ENCODE peak calls at places on chromosomes 6 and 20, in six cellular contexts. One of them, this sample, is unnamed.

GRCh38 chr6:144477396-144477795 is 192.3 kb downstream of the UTRN start:
- DNase-seq in lower lobe of right lung: no peak
- DNase-seq in ovary: no peak
- DNase-seq in body of pancreas: no peak
- DNase-seq in fibroblast of lung: peak; percentile 25
- DNase-seq in GM23338: no peak
- DNase-seq in this sample: no peak

GRCh38 chr6:170102582-170103481 is 188.0 kb downstream of the DLL1 start:
- DNase-seq in lower lobe of right lung: no peak
- DNase-seq in ovary: no peak
- DNase-seq in body of pancreas: no peak
- DNase-seq in fibroblast of lung: no peak
- DNase-seq in GM23338: no peak
- DNase-seq in this sample: no peak

GRCh38 chr6:134031696-134032255 is 20.6 kb downstream of the SLC2A12 start:
- DNase-seq in lower lobe of right lung: no peak
- DNase-seq in fibroblast of lung: peak; percentile 41
- DNase-seq in ovary: no peak
- DNase-seq in GM23338: no peak
- DNase-seq in body of pancreas: no peak
- DNase-seq in this sample: no peak

GRCh38 chr6:156776470-156776840 is 723 bp upstream of the ARID1B start:
- DNase-seq in fibroblast of lung: peak; percentile 64
- DNase-seq in ovary: no peak
- DNase-seq in body of pancreas: peak; percentile 28
- DNase-seq in lower lobe of right lung: no peak
- DNase-seq in GM23338: no peak
- DNase-seq in this sample: no peak

GRCh38 chr6:143842468-143842901 is 653 bp upstream of the LTV1 start:
- DNase-seq in GM23338: no peak
- DNase-seq in fibroblast of lung: no peak
- DNase-seq in body of pancreas: peak; percentile 9
- DNase-seq in lower lobe of right lung: no peak
- DNase-seq in ovary: no peak
- DNase-seq in this sample: no peak

GRCh38 chr6:5149891-5150290 is 64.8 kb downstream of the PPP1R3G start:
- DNase-seq in fibroblast of lung: no peak
- DNase-seq in GM23338: no peak
- DNase-seq in body of pancreas: no peak
- DNase-seq in lower lobe of right lung: no peak
- DNase-seq in ovary: no peak
- DNase-seq in this sample: no peak

GRCh38 chr6:137927777-137928218 is 60.7 kb downstream of the TNFAIP3 start:
- DNase-seq in ovary: no peak
- DNase-seq in GM23338: no peak
- DNase-seq in lower lobe of right lung: no peak
- DNase-seq in fibroblast of lung: peak; percentile 15
- DNase-seq in body of pancreas: no peak
- DNase-seq in this sample: no peak

GRCh38 chr6:155303361-155303870 is 10.9 kb downstream of the TFB1M start:
- DNase-seq in GM23338: no peak
- DNase-seq in ovary: no peak
- DNase-seq in body of pancreas: no peak
- DNase-seq in fibroblast of lung: peak; percentile 13
- DNase-seq in lower lobe of right lung: no peak
- DNase-seq in this sample: no peak

GRCh38 chr20:51800769-51801219 is 1.5 kb downstream of the SALL4 start:
- DNase-seq in ovary: no peak
- DNase-seq in GM23338: peak; percentile 51
- DNase-seq in fibroblast of lung: peak; percentile 15
- DNase-seq in body of pancreas: peak; percentile 39
- DNase-seq in lower lobe of right lung: no peak
- DNase-seq in this sample: no peak
- H3K27ac ChIP-seq in ovary: no peak overlapping the region
- H3K27ac ChIP-seq in GM23338: peak overlapping the region; percentile 97
- H3K27ac ChIP-seq in fibroblast of lung: no peak overlapping the region
- H3K27ac ChIP-seq in body of pancreas: peak overlapping the region; percentile 77
- H3K27ac ChIP-seq in lower lobe of right lung: no peak overlapping the region
- H3K27ac ChIP-seq in this sample: no peak overlapping the region

DNA sequence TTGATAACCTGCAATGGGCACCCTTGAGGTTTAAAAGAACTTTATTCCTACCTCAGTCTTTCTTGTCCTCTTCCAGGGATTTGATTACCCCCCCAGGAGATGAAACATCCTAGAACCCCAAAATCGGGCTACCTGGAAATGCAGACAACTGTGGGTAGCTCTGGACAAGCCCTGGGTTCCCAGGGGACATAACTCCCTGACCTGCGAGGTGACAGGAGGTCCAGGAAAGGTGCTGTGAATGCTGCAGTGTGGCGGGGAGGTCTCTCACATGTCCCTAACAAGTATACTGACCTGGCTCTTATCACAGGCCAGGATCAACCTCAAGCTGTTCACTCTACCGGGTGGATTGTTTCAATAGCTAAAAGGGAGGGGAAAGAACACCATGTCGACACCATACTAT is 11.6 kb downstream of the JAG1 start:
- DNase-seq in lower lobe of right lung: no peak
- DNase-seq in body of pancreas: no peak
- DNase-seq in ovary: no peak
- DNase-seq in fibroblast of lung: no peak
- DNase-seq in GM23338: no peak
- DNase-seq in this sample: no peak
- H3K4me1 ChIP-seq in lower lobe of right lung: peaks cover 57% of the 10 kb centered on the region
- H3K4me1 ChIP-seq in body of pancreas: peaks cover 95% of the 10 kb centered on the region
- H3K4me1 ChIP-seq in ovary: peaks cover 11% of the 10 kb centered on the region
- H3K4me1 ChIP-seq in fibroblast of lung: peaks cover 6% of the 10 kb centered on the region
- H3K4me1 ChIP-seq in GM23338: peaks cover 66% of the 10 kb centered on the region
- H3K4me1 ChIP-seq in this sample: peaks cover 39% of the 10 kb centered on the region

GRCh38 chr20:19210426-19211155 is 1.9 kb upstream of the SLC24A3 start:
- DNase-seq in body of pancreas: no peak
- DNase-seq in fibroblast of lung: no peak
- DNase-seq in lower lobe of right lung: no peak
- DNase-seq in GM23338: no peak
- DNase-seq in ovary: no peak
- DNase-seq in this sample: no peak

GRCh38 chr20:19213946-19214490 is 1.6 kb downstream of the SLC24A3 start:
- DNase-seq in body of pancreas: no peak
- DNase-seq in lower lobe of right lung: no peak
- DNase-seq in ovary: no peak
- DNase-seq in GM23338: no peak
- DNase-seq in fibroblast of lung: no peak
- DNase-seq in this sample: no peak

GRCh38 chr20:19212524-19213502 is at the start of gene SLC24A3:
- DNase-seq in GM23338: peak; percentile 77
- DNase-seq in ovary: peak; percentile 83
- DNase-seq in body of pancreas: peak; percentile 64
- DNase-seq in fibroblast of lung: peak; percentile 31
- DNase-seq in lower lobe of right lung: peak; percentile 90
- DNase-seq in this sample: peak; percentile 90

GRCh38 chr20:19211252-19211651 is 1.2 kb upstream of the SLC24A3 start:
- DNase-seq in body of pancreas: no peak
- DNase-seq in lower lobe of right lung: no peak
- DNase-seq in fibroblast of lung: no peak
- DNase-seq in ovary: peak; percentile 44
- DNase-seq in GM23338: no peak
- DNase-seq in this sample: no peak

GRCh38 chr20:19211661-19212523 is 550 bp upstream of the SLC24A3 start:
- DNase-seq in GM23338: peak; percentile 73
- DNase-seq in fibroblast of lung: no peak
- DNase-seq in lower lobe of right lung: peak; percentile 71
- DNase-seq in body of pancreas: peak; percentile 24
- DNase-seq in ovary: peak; percentile 73
- DNase-seq in this sample: peak; percentile 64
- H3K4me3 ChIP-seq in GM23338: peak overlapping the region; percentile 69
- H3K4me3 ChIP-seq in fibroblast of lung: peak overlapping the region; percentile 14
- H3K4me3 ChIP-seq in lower lobe of right lung: peak overlapping the region; percentile 63
- H3K4me3 ChIP-seq in body of pancreas: no peak overlapping the region
- H3K4me3 ChIP-seq in ovary: peak overlapping the region; percentile 78
- H3K4me3 ChIP-seq in this sample: peak overlapping the region; percentile 58

DNA sequence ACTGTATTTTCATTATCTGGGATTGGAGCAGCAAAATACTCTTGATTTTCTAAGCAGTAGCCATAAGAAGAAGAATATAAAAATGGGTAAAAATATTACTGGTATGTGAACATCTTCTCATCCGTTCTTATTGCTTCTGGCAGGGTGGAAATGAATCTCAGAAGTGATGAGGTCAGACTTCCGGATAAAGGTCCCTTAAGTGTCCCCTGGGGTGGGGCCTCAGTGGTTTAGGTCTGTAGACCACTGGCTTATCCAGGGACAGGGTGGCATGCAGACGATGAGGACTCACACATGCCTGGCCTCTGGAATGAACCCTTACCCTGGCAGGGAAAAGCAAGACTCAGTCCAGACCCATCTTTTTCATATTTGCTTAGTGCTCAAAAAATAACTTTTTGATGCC is 143.3 kb downstream of the UST start:
- DNase-seq in fibroblast of lung: no peak
- DNase-seq in ovary: no peak
- DNase-seq in lower lobe of right lung: no peak
- DNase-seq in body of pancreas: no peak
- DNase-seq in GM23338: no peak
- DNase-seq in this sample: no peak
- H3K27ac ChIP-seq in fibroblast of lung: no peak overlapping the region
- H3K27ac ChIP-seq in ovary: no peak overlapping the region
- H3K27ac ChIP-seq in lower lobe of right lung: no peak overlapping the region
- H3K27ac ChIP-seq in body of pancreas: no peak overlapping the region
- H3K27ac ChIP-seq in GM23338: no peak overlapping the region
- H3K27ac ChIP-seq in this sample: peak overlapping the region; percentile 46

GRCh38 chr6:129675669-129676472 is 34.1 kb downstream of the ARHGAP18 start:
- DNase-seq in lower lobe of right lung: no peak
- DNase-seq in ovary: no peak
- DNase-seq in fibroblast of lung: no peak
- DNase-seq in GM23338: no peak
- DNase-seq in body of pancreas: no peak
- DNase-seq in this sample: no peak

GRCh38 chr6:129679250-129679649 is 30.7 kb downstream of the ARHGAP18 start:
- DNase-seq in body of pancreas: no peak
- DNase-seq in lower lobe of right lung: no peak
- DNase-seq in fibroblast of lung: no peak
- DNase-seq in ovary: no peak
- DNase-seq in GM23338: no peak
- DNase-seq in this sample: no peak

GRCh38 chr6:129679758-129680157 is 30.2 kb downstream of the ARHGAP18 start:
- DNase-seq in GM23338: no peak
- DNase-seq in fibroblast of lung: no peak
- DNase-seq in lower lobe of right lung: no peak
- DNase-seq in ovary: no peak
- DNase-seq in body of pancreas: no peak
- DNase-seq in this sample: no peak

GRCh38 chr6:129678463-129678862 is 31.5 kb downstream of the ARHGAP18 start:
- DNase-seq in fibroblast of lung: no peak
- DNase-seq in GM23338: no peak
- DNase-seq in lower lobe of right lung: no peak
- DNase-seq in body of pancreas: no peak
- DNase-seq in ovary: no peak
- DNase-seq in this sample: no peak

DNA sequence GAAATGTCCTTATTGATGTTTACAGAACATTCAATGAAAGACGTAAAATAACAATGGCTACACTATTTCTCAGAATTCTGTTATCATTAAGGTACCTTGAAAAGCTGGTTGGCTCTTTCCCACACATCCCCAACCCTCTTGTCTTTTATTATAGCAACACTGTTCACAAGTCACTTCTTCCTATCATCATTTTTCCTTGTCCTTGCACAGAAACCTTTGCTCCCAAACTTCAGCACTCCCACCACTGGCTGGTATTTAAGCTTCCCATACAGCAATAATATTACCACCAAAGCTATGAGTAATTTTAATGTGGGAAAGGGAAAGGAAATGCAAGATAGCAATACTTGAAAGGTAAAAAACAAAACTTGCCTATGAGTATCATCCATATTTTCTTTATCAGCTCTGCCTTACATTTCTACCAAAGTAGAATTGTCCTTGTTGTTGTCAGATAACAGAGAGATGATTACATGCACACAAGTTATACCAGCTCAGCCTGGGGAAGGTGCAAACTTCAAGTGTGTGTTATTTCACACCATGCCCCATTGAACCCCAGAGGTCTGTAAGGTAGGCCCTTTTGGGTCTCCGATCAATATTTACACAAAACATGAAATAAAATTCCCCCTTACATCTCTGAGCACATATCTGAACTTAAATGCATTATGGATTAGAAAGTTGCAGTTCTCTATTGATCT is 32.2 kb downstream of the ARHGAP18 start:
- DNase-seq in GM23338: no peak
- DNase-seq in body of pancreas: no peak
- DNase-seq in lower lobe of right lung: no peak
- DNase-seq in fibroblast of lung: no peak
- DNase-seq in ovary: no peak
- DNase-seq in this sample: no peak
- H3K4me1 ChIP-seq in GM23338: peaks cover 5% of the 10 kb centered on the region
- H3K4me1 ChIP-seq in body of pancreas: peaks cover 62% of the 10 kb centered on the region
- H3K4me1 ChIP-seq in lower lobe of right lung: peaks cover 49% of the 10 kb centered on the region
- H3K4me1 ChIP-seq in fibroblast of lung: peaks cover 20% of the 10 kb centered on the region
- H3K4me1 ChIP-seq in ovary: no peaks in the 10 kb centered on the region
- H3K4me1 ChIP-seq in this sample: peaks cover 5% of the 10 kb centered on the region

GRCh38 chr6:72552938-72553337 is 68.9 kb upstream of the KCNQ5 start:
- DNase-seq in lower lobe of right lung: no peak
- DNase-seq in ovary: no peak
- DNase-seq in GM23338: no peak
- DNase-seq in fibroblast of lung: peak; percentile 40
- DNase-seq in body of pancreas: peak; percentile 37
- DNase-seq in this sample: no peak

GRCh38 chr6:72554203-72554564 is 67.7 kb upstream of the KCNQ5 start:
- DNase-seq in ovary: no peak
- DNase-seq in lower lobe of right lung: no peak
- DNase-seq in fibroblast of lung: no peak
- DNase-seq in body of pancreas: no peak
- DNase-seq in GM23338: no peak
- DNase-seq in this sample: no peak

GRCh38 chr6:72554761-72555221 is 67.1 kb upstream of the KCNQ5 start:
- DNase-seq in ovary: no peak
- DNase-seq in lower lobe of right lung: no peak
- DNase-seq in GM23338: no peak
- DNase-seq in body of pancreas: peak; percentile 8
- DNase-seq in fibroblast of lung: no peak
- DNase-seq in this sample: no peak

GRCh38 chr6:72551470-72551869 is 70.4 kb upstream of the KCNQ5 start:
- DNase-seq in GM23338: peak; percentile 47
- DNase-seq in fibroblast of lung: no peak
- DNase-seq in lower lobe of right lung: no peak
- DNase-seq in ovary: no peak
- DNase-seq in body of pancreas: peak; percentile 49
- DNase-seq in this sample: no peak

DNA sequence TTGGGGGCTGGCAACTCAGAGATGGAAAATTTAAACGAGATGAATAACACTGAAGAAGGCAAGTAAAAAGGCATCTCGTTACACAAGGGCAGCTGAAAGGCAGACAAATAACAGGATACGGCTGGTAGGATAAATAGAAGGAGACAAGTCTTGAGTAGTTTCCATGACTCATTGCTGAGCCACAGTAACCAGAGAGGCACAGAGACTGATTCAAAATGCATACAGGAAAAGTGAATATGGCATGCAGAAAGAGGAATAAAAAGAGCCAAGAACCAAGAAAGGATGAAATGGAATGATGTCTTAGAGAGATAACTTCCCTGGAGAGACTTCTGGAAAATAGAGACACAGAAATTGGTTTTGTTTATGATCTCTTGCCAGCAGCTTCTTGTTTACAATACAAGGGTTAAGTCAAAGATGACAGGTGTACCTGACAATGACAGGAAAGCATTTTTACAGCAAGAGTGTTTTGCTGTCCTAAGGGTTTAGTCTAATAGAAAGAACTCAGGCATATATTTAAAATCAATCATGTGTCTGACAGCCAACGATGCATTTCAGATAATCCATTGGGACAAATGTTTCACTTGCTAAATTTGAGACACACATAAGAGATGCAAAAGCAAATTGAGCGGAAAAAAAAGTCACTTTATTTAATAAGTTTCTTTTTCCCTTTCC is 68.2 kb upstream of the KCNQ5 start:
- DNase-seq in GM23338: peak; percentile 47
- DNase-seq in lower lobe of right lung: no peak
- DNase-seq in body of pancreas: no peak
- DNase-seq in ovary: no peak
- DNase-seq in fibroblast of lung: peak; percentile 78
- DNase-seq in this sample: no peak
- H3K4me3 ChIP-seq in GM23338: no peak overlapping the region
- H3K4me3 ChIP-seq in lower lobe of right lung: no peak overlapping the region
- H3K4me3 ChIP-seq in body of pancreas: no peak overlapping the region
- H3K4me3 ChIP-seq in ovary: no peak overlapping the region
- H3K4me3 ChIP-seq in fibroblast of lung: no peak overlapping the region
- H3K4me3 ChIP-seq in this sample: no peak overlapping the region